ENCODE peak calls at places on chromosome 22, in four cellular contexts. C is fibroblast of pulmonary artery, Z is sigmoid colon, G is nephron progenitor cell. P is an unnamed sample.

GRCh38 chr22:25878933-25879332 is 136.9 kb downstream of the MYO18B start:
- DNase-seq in C (no peak), Z (no peak), G (no peak), P (no peak)

GRCh38 chr22:35627267-35628041 is 10.3 kb upstream of the MB start:
- DNase-seq in C (peak), Z (peak), G (peak), P (peak)

GRCh38 chr22:43867839-43868652 is 5.7 kb upstream of the SULT4A1 start:
- DNase-seq in C (peak), Z (peak), G (peak), P (peak)

GRCh38 chr22:42229455-42230149 is 40.9 kb downstream of the TCF20 start:
- DNase-seq in C (peak), Z (peak), G (no peak), P (peak)

GRCh38 chr22:35033635-35034296 is 32.2 kb upstream of the ISX start:
- DNase-seq in C (no peak), Z (no peak), G (no peak), P (no peak)

GRCh38 chr22:47836957-47837356 is 1074.5 kb downstream of the TBC1D22A start:
- DNase-seq in C (peak), Z (no peak), G (no peak), P (peak)

GRCh38 chr22:30609260-30610185 is 2.5 kb downstream of the TCN2 start:
- DNase-seq in C (peak), Z (peak), G (no peak), P (peak)

GRCh38 chr22:37525746-37526350 is 6.6 kb upstream of the CARD10 start:
- DNase-seq in C (no peak), Z (no peak), G (no peak), P (no peak)

GRCh38 chr22:50105529-50106100 is 15.8 kb downstream of the MOV10L1 start:
- DNase-seq in C (peak), Z (no peak), G (no peak), P (peak)

GRCh38 chr22:48496226-48496845 is 1331.3 kb downstream of the BRD1 start:
- DNase-seq in C (no peak), Z (no peak), G (no peak), P (no peak)

GRCh38 chr22:39519681-39520053 is 695 bp upstream of the ATF4 start:
- DNase-seq in C (no peak), Z (peak), G (no peak), P (peak)

GRCh38 chr22:28977481-28977971 is 84.1 kb downstream of the C22orf31 start:
- DNase-seq in C (peak), Z (no peak), G (no peak), P (peak)

GRCh38 chr22:46001426-46002106 is 24.6 kb upstream of the WNT7B start:
- DNase-seq in C (no peak), Z (peak), G (peak), P (no peak)

GRCh38 chr22:50190182-50190951 is 4.7 kb downstream of the TRABD start:
- DNase-seq in C (peak), Z (peak), G (peak), P (peak)

GRCh38 chr22:30444632-30445437 is 19.3 kb downstream of the MTFP1 start:
- DNase-seq in C (peak), Z (no peak), G (peak), P (peak)

GRCh38 chr22:46798366-46799057 is 36.1 kb downstream of the TBC1D22A start:
- DNase-seq in C (peak), Z (peak), G (peak), P (peak)

GRCh38 chr22:49849161-49850020 is 4.3 kb upstream of the ZBED4 start:
- DNase-seq in C (no peak), Z (no peak), G (peak), P (no peak)

GRCh38 chr22:16915711-16916110 is 90.5 kb upstream of the XKR3 start:
- DNase-seq in C (no peak), Z (no peak), G (no peak), P (no peak)

GRCh38 chr22:35839811-35840739 is 122.4 kb downstream of the APOL5 start:
- DNase-seq in C (peak), Z (peak), G (peak), P (peak)

GRCh38 chr22:39967996-39968968 is 8.1 kb downstream of the TMA7B start:
- DNase-seq in C (peak), Z (peak), G (no peak), P (peak)

GRCh38 chr22:30159561-30160353 is 79.5 kb downstream of the HORMAD2 start:
- DNase-seq in C (peak), Z (no peak), G (no peak), P (peak)

GRCh38 chr22:41963453-41964105 is 5.7 kb upstream of the SEPTIN3 start:
- DNase-seq in C (peak), Z (no peak), G (no peak), P (peak)

GRCh38 chr22:37032535-37033460 is 13.3 kb downstream of the MPST start:
- DNase-seq in C (peak), Z (no peak), G (no peak), P (peak)

GRCh38 chr22:45262931-45263789 is 21.6 kb upstream of the UPK3A start:
- DNase-seq in C (no peak), Z (no peak), G (no peak), P (peak)

GRCh38 chr22:29391546-29391945 is 3.2 kb upstream of the AP1B1 start:
- DNase-seq in C (no peak), Z (no peak), G (no peak), P (no peak)

GRCh38 chr22:35542157-35542971 is 1.7 kb downstream of the RASD2 start:
- DNase-seq in C (no peak), Z (no peak), G (peak), P (no peak)

GRCh38 chr22:31451709-31452571 is 37.7 kb downstream of the EIF4ENIF1 start:
- DNase-seq in C (peak), Z (no peak), G (no peak), P (peak)

GRCh38 chr22:20981787-20982562 is at the start of gene LZTR1:
- DNase-seq in C (peak), Z (peak), G (peak), P (peak)
- TF ChIP-seq CTCF in C (peak), Z (peak), G (no peak), P (peak)

GRCh38 chr22:20179455-20180244 is 28.8 kb upstream of the CCDC188 start:
- DNase-seq in C (no peak), Z (no peak), G (no peak), P (no peak)

GRCh38 chr22:20178922-20179227 is 28.0 kb upstream of the CCDC188 start:
- DNase-seq in C (no peak), Z (no peak), G (no peak), P (no peak)

GRCh38 chr22:20180640-20181039 is 29.8 kb upstream of the CCDC188 start:
- DNase-seq in C (no peak), Z (no peak), G (no peak), P (no peak)

GRCh38 chr22:20181194-20181931 is 30.5 kb upstream of the CCDC188 start:
- DNase-seq in C (no peak), Z (no peak), G (no peak), P (no peak)

GRCh38 chr22:20180245-20180630 is 29.4 kb upstream of the CCDC188 start:
- DNase-seq in C (no peak), Z (no peak), G (no peak), P (no peak)
- TF ChIP-seq CTCF in C (peak), Z (no peak), G (peak), P (peak)

GRCh38 chr22:27682438-27682837 is 119.1 kb downstream of the MN1 start:
- DNase-seq in C (no peak), Z (no peak), G (peak), P (no peak)
- TF ChIP-seq CTCF in C (peak), Z (no peak), G (peak), P (peak)

GRCh38 chr22:22810018-22810427 is 77.6 kb upstream of the IGLL5 start:
- DNase-seq in C (peak), Z (no peak), G (peak), P (no peak)
- TF ChIP-seq CTCF in C (peak), Z (peak), G (peak), P (no peak)

P was measured in fibroblast of the aortic adventitia.